ENCODE peak calls at places on chromosomes 6 and 20, in five cellular contexts. T, K, S, H and C are unnamed samples.

GRCh38 chr6:108417027-108417426 is 122.2 kb downstream of the AFG1L start:
- DNase-seq in T (no peak), K (peak; percentile 18), S (no peak), H (no peak), C (no peak)

GRCh38 chr6:154510144-154510905 is at the start of gene CNKSR3:
- DNase-seq in T (peak; percentile 96), K (peak; percentile 90), S (peak; percentile 94), H (peak; percentile 99), C (peak; percentile 95)

GRCh38 chr20:1429143-1429728 is 36.4 kb upstream of the FKBP1A start:
- DNase-seq in T (no peak), K (no peak), S (no peak), H (no peak), C (no peak)

GRCh38 chr6:81751388-81752083 is 945 bp downstream of the TENT5A start:
- DNase-seq in T (peak; percentile 85), K (peak; percentile 77), S (peak; percentile 71), H (peak; percentile 74), C (no peak)

GRCh38 chr6:15642276-15642675 is 20.6 kb downstream of the DTNBP1 start:
- DNase-seq in T (no peak), K (no peak), S (no peak), H (no peak), C (no peak)

GRCh38 chr20:58553841-58554240 is 38.6 kb upstream of the APCDD1L start:
- DNase-seq in T (peak; percentile 71), K (peak; percentile 49), S (no peak), H (peak; percentile 56), C (no peak)

GRCh38 chr20:17673082-17673481 is 9.0 kb downstream of the RRBP1 start:
- DNase-seq in T (no peak), K (no peak), S (no peak), H (no peak), C (no peak)

GRCh38 chr6:16276991-16277981 is 38.9 kb downstream of the GMPR start:
- DNase-seq in T (peak; percentile 72), K (peak; percentile 96), S (peak; percentile 81), H (peak; percentile 82), C (peak; percentile 69)

GRCh38 chr6:131258816-131259476 is 123.7 kb downstream of the AKAP7 start:
- DNase-seq in T (no peak), K (no peak), S (no peak), H (no peak), C (no peak)

GRCh38 chr6:122789862-122790739 is 1.0 kb downstream of the SMPDL3A start:
- DNase-seq in T (no peak), K (peak; percentile 78), S (no peak), H (peak; percentile 35), C (peak; percentile 30)
- H3K4me3 ChIP-seq in T (peak overlapping the region; percentile 74), K (peak overlapping the region; percentile 75), S (peak overlapping the region; percentile 73), H (peak overlapping the region; percentile 92), C (peak overlapping the region; percentile 88)

GRCh38 chr6:11758878-11759277 is 19.7 kb downstream of the ADTRP start:
- DNase-seq in T (no peak), K (no peak), S (no peak), H (no peak), C (no peak)

GRCh38 chr6:11762782-11763459 is 15.7 kb downstream of the ADTRP start:
- DNase-seq in T (no peak), K (peak; percentile 37), S (no peak), H (peak; percentile 28), C (no peak)

GRCh38 chr6:11761744-11762620 is 16.6 kb downstream of the ADTRP start:
- DNase-seq in T (no peak), K (peak; percentile 32), S (no peak), H (no peak), C (no peak)

GRCh38 chr6:11756726-11757125 is 21.9 kb downstream of the ADTRP start:
- DNase-seq in T (no peak), K (no peak), S (no peak), H (no peak), C (no peak)

DNA sequence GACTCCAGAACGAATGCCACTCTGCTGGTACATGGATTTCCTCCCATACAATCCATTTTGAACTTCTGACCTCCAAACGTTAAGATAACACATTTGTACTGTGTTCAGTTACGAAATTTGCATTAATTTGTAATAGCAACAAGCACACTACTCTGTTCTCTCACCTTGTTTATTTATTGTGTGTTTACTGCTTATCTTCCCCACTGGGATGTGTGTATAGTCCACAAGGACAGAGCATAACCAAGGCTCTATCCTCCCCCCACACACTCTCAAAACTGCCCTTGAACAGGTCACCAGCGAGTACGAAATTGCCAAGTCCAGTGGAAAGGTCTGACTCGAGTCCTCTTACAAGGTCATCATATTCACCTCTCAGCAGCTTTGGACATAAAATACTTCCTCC is 18.6 kb downstream of the ADTRP start:
- DNase-seq in T (no peak), K (no peak), S (no peak), H (no peak), C (no peak)
- H3K4me3 ChIP-seq in T (no peak overlapping the region), K (no peak overlapping the region), S (no peak overlapping the region), H (no peak overlapping the region), C (no peak overlapping the region)

GRCh38 chr6:158087519-158087867 is 80.6 kb downstream of the SERAC1 start:
- DNase-seq in T (no peak), K (no peak), S (no peak), H (no peak), C (no peak)
- H3K4me3 ChIP-seq in T (no peak overlapping the region), K (no peak overlapping the region), S (no peak overlapping the region), H (no peak overlapping the region), C (no peak overlapping the region)

DNA sequence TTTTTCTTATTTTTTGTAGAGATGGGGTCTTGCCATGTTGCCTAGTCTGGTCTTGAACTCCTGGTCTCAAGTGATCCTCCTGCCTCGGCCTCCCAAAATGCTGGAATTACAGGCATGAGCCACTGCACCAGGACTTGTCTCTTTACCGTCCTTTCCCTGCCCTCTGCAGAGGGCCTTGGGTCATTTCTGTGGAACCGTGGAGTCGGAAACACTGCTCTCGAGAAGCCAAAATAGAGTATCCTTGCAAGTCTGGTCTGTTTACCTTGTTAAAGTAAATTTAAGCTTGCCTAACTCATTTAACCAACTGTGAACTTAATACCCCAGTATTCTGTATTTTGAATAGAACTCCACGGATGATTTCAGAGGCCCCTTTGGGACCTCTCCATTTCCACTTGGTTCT is 51.4 kb downstream of the KDM1B start:
- DNase-seq in T (no peak), K (no peak), S (no peak), H (no peak), C (no peak)
- H3K4me3 ChIP-seq in T (no peak overlapping the region), K (no peak overlapping the region), S (no peak overlapping the region), H (no peak overlapping the region), C (no peak overlapping the region)

DNA sequence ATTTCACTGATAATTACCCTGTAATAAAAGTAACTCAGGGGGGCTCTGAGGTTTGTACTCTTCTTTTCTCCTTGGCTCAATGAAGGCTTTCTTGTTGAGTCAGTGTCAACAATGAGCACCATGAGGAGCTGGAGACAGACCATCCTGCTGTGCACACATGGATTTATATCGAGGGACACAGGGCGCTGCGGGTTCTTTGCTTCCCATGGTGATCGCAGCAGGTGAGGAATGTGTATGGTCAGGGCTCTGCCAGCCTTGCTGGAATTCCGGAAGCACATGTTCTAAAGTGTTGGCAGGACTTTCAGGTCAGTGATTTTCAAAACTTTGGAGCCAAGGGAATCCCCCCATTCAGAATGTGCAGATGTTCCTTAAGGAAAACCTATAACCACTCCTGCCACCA is 27.1 kb downstream of the SMOC2 start:
- DNase-seq in T (no peak), K (no peak), S (no peak), H (no peak), C (no peak)
- H3K4me3 ChIP-seq in T (no peak overlapping the region), K (no peak overlapping the region), S (no peak overlapping the region), H (no peak overlapping the region), C (no peak overlapping the region)

GRCh38 chr20:45813489-45813888 is 1.0 kb downstream of the UBE2C start:
- DNase-seq in T (no peak), K (no peak), S (no peak), H (no peak), C (no peak)
- H3K4me3 ChIP-seq in T (no peak overlapping the region), K (peak overlapping the region; percentile 79), S (no peak overlapping the region), H (peak overlapping the region; percentile 66), C (peak overlapping the region; percentile 92)

DNA sequence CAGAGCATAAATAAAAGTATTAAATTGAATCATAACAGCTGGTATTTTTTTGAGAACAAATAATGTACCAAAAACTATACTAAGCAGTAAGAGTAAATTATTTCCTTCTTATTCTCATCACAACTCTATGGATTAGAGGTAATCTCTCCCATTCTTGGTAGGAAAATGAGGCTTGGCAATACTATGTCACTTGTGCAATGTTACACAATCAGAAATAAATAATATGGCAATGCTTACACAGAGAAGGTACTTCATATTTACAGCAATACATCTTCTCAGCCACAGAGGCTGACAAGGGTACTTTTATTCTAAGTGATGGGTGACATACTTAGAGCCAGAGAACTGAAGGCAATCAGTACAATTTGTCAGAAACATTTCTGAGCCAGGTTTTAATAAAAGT is 3.9 kb downstream of the DST start:
- DNase-seq in T (no peak), K (peak; percentile 13), S (no peak), H (no peak), C (no peak)
- H3K4me3 ChIP-seq in T (no peak overlapping the region), K (no peak overlapping the region), S (no peak overlapping the region), H (no peak overlapping the region), C (no peak overlapping the region)

DNA sequence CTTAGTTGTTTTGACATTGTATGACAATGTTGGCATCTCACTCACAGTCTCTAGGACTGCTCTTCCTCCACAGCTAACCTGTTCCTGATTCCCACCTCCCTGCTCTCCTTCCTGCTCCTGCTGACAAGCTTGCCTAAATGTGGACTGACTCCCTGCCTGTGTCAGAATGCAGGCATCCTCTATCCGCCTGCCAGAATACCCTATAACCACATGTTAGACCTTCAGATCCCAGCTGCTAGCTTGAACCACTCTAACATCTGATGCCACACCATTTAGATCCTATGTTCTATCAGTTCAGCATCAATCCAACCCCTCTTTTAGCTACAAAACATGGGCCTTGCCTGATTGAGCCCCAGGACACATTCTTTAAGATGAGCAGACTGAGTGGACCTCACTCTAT is 12.2 kb downstream of the FILIP1 start:
- DNase-seq in T (no peak), K (peak; percentile 19), S (no peak), H (peak; percentile 72), C (no peak)
- H3K4me3 ChIP-seq in T (no peak overlapping the region), K (no peak overlapping the region), S (no peak overlapping the region), H (no peak overlapping the region), C (no peak overlapping the region)

GRCh38 chr6:33742092-33742491 is 4.6 kb downstream of the IP6K3 start:
- DNase-seq in T (no peak), K (peak; percentile 65), S (no peak), H (peak; percentile 23), C (no peak)

GRCh38 chr6:33739611-33740010 is 7.1 kb downstream of the IP6K3 start:
- DNase-seq in T (no peak), K (no peak), S (no peak), H (no peak), C (no peak)

GRCh38 chr6:33740794-33741193 is 5.9 kb downstream of the IP6K3 start:
- DNase-seq in T (no peak), K (no peak), S (no peak), H (no peak), C (no peak)

GRCh38 chr6:33738879-33739278 is 7.8 kb downstream of the IP6K3 start:
- DNase-seq in T (no peak), K (no peak), S (no peak), H (no peak), C (no peak)

GRCh38 chr6:33740204-33740608 is 6.5 kb downstream of the IP6K3 start:
- DNase-seq in T (no peak), K (no peak), S (no peak), H (peak; percentile 66), C (no peak)
- H3K4me3 ChIP-seq in T (no peak overlapping the region), K (no peak overlapping the region), S (no peak overlapping the region), H (no peak overlapping the region), C (no peak overlapping the region)